ENCODE peak calls at places on chromosome 21, in five cellular contexts. N is SK-N-SH, R is K562, X is HCT116, P is HepG2. T is an unnamed sample.

GRCh38 chr21:43333301-43334062 is 93.4 kb downstream of the SIK1 start:
- DNase-seq in N (no peak), R (no peak), X (no peak), P (peak), T (peak)

GRCh38 chr21:42411891-42412635 is 8.4 kb downstream of the UBASH3A start:
- DNase-seq in N (no peak), R (no peak), X (no peak), P (no peak), T (no peak)

GRCh38 chr21:42337830-42338729 is 12.7 kb downstream of the TFF2 start:
- DNase-seq in N (peak), R (peak), X (no peak), P (peak), T (peak)

GRCh38 chr21:32334980-32335471 is 36.4 kb downstream of the MRAP start:
- DNase-seq in N (no peak), R (no peak), X (no peak), P (no peak), T (no peak)

GRCh38 chr21:41247561-41247968 is 69.0 kb upstream of the FAM3B start:
- DNase-seq in N (no peak), R (peak), X (no peak), P (peak), T (no peak)

GRCh38 chr21:29240136-29240535 is 58.6 kb upstream of the BACH1 start:
- DNase-seq in N (no peak), R (no peak), X (no peak), P (no peak), T (no peak)

GRCh38 chr21:41677671-41678015 is 89.2 kb downstream of the RIPK4 start:
- DNase-seq in N (no peak), R (no peak), X (no peak), P (no peak), T (no peak)

GRCh38 chr21:32383812-32384211 is 9.0 kb downstream of the URB1 start:
- DNase-seq in N (no peak), R (no peak), X (no peak), P (peak), T (peak)

GRCh38 chr21:20010691-20011200 is 987.5 kb upstream of the NCAM2 start:
- DNase-seq in N (no peak), R (no peak), X (no peak), P (no peak), T (no peak)

GRCh38 chr21:43861716-43862115 is 3.3 kb upstream of the AGPAT3 start:
- DNase-seq in N (no peak), R (no peak), X (no peak), P (no peak), T (no peak)

GRCh38 chr21:26041441-26042180 is 129.0 kb downstream of the APP start:
- DNase-seq in N (peak), R (no peak), X (no peak), P (no peak), T (no peak)

GRCh38 chr21:36491191-36491916 is 11.4 kb upstream of the CLDN14 start:
- DNase-seq in N (no peak), R (no peak), X (no peak), P (no peak), T (no peak)

GRCh38 chr21:26849428-26850115 is 4.4 kb upstream of the ADAMTS1 start:
- DNase-seq in N (peak), R (peak), X (peak), P (peak), T (peak)

GRCh38 chr21:42124081-42124480 is 53.0 kb downstream of the UMODL1 start:
- DNase-seq in N (no peak), R (no peak), X (no peak), P (no peak), T (no peak)

GRCh38 chr21:41119901-41120300 is 48.1 kb upstream of the BACE2 start:
- DNase-seq in N (no peak), R (no peak), X (no peak), P (no peak), T (no peak)

GRCh38 chr21:45833437-45833836 is 148.1 kb upstream of the COL6A1 start:
- DNase-seq in N (no peak), R (no peak), X (no peak), P (no peak), T (no peak)
- TF ChIP-seq JUND in N (no peak), R (no peak), X (no peak), P (no peak), T (no peak)

GRCh38 chr21:14520535-14520934 is 25.6 kb downstream of the SAMSN1 start:
- DNase-seq in N (no peak), R (no peak), X (no peak), P (no peak), T (no peak)
- TF ChIP-seq JUND in N (no peak), R (no peak), X (no peak), P (no peak), T (no peak)

DNA sequence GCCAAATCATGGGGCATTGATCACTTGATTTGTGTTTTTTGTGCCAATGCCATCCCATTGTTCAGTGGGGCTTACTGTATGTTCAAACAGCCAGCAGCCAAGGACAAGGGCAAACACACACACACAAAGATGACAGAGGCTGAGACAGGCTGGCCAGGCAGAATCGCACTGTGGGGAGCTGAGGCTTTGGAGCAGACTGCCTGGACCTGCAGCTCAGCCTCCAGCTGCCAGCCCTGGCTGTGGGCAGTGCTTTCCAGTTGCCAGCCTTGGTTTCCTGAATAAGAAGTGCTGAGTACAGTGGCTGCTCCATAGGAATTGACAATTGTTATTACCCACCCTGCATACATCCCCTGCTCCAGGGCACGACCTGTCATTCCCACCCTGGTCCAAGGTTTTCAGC is 16.9 kb upstream of the PCP4 start:
- DNase-seq in N (no peak), R (no peak), X (no peak), P (no peak), T (no peak)
- TF ChIP-seq JUND in N (no peak), R (no peak), X (no peak), P (no peak), T (no peak)

GRCh38 chr21:34737115-34737514 is 68.3 kb downstream of the CLIC6 start:
- DNase-seq in N (no peak), R (no peak), X (no peak), P (peak), T (peak)
- TF ChIP-seq JUND in N (no peak), R (no peak), X (no peak), P (no peak), T (peak)

DNA sequence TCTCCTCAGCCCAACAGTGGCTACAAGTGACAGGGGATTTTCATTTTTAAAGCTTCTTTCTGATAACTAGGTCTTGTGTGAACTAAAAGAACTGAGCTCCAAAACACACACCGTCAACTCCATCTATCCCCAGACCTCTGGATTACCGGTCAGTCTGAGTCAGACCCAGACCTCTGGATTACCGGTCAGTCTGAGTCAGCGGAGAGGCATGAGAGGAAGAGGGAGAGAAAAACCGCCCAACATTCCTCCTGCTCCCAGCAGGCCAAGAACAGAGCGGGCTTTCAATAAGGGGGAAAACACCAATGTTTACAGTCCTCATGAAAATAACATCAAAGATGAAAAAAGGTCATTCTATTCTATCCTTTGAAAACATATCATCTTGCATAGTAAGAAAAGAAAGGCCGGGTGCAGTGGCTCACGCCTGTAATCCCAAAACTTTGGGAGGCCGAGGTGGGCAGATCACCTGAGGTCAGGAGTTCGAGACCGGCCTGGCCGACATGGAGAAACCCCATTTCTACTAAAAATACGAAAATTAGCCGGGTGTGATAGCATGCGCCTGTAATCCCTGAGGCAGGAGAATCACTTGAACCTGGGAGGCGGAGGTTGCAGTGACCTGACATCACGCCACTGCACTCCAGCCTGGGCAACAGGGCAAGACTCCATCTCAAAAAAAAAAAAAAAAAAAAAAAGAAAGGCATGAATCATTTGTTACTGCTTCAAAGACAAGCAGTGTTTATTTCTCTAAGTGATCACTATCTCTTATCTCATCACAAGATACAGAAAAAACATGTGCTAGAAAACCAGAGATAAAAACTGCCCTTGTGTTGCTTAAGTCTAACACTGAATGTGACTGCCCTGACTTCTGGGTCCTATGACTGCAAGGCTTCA is 3.4 kb downstream of the PTTG1IP start:
- DNase-seq in N (no peak), R (peak), X (peak), P (peak), T (peak)
- TF ChIP-seq JUND in N (peak), R (peak), X (no peak), P (peak), T (peak)

GRCh38 chr21:37502947-37503346 is 136.4 kb downstream of the DYRK1A start:
- DNase-seq in N (no peak), R (no peak), X (no peak), P (no peak), T (no peak)

GRCh38 chr21:37498664-37499063 is 132.1 kb downstream of the DYRK1A start:
- DNase-seq in N (no peak), R (no peak), X (no peak), P (no peak), T (no peak)

GRCh38 chr21:37496972-37497371 is 130.4 kb downstream of the DYRK1A start:
- DNase-seq in N (no peak), R (no peak), X (no peak), P (no peak), T (no peak)
- TF ChIP-seq JUND in N (no peak), R (no peak), X (no peak), P (no peak), T (no peak)

GRCh38 chr21:45805321-45805720 is 161.8 kb downstream of the PCBP3 start:
- DNase-seq in N (no peak), R (no peak), X (no peak), P (no peak), T (no peak)

GRCh38 chr21:45806042-45806441 is 162.5 kb downstream of the PCBP3 start:
- DNase-seq in N (no peak), R (no peak), X (no peak), P (no peak), T (no peak)

GRCh38 chr21:45804809-45805313 is 161.3 kb downstream of the PCBP3 start:
- DNase-seq in N (no peak), R (no peak), X (no peak), P (no peak), T (no peak)

GRCh38 chr21:45811136-45811535 is 167.6 kb downstream of the PCBP3 start:
- DNase-seq in N (no peak), R (no peak), X (no peak), P (no peak), T (no peak)

GRCh38 chr21:45809421-45809820 is 165.9 kb downstream of the PCBP3 start:
- DNase-seq in N (no peak), R (no peak), X (no peak), P (no peak), T (no peak)
- TF ChIP-seq JUND in N (no peak), R (no peak), X (no peak), P (no peak), T (no peak)

GRCh38 chr21:14917762-14918161 is 147.0 kb downstream of the NRIP1 start:
- DNase-seq in N (no peak), R (no peak), X (no peak), P (no peak), T (no peak)
- TF ChIP-seq JUND in N (no peak), R (no peak), X (no peak), P (no peak), T (no peak)

DNA sequence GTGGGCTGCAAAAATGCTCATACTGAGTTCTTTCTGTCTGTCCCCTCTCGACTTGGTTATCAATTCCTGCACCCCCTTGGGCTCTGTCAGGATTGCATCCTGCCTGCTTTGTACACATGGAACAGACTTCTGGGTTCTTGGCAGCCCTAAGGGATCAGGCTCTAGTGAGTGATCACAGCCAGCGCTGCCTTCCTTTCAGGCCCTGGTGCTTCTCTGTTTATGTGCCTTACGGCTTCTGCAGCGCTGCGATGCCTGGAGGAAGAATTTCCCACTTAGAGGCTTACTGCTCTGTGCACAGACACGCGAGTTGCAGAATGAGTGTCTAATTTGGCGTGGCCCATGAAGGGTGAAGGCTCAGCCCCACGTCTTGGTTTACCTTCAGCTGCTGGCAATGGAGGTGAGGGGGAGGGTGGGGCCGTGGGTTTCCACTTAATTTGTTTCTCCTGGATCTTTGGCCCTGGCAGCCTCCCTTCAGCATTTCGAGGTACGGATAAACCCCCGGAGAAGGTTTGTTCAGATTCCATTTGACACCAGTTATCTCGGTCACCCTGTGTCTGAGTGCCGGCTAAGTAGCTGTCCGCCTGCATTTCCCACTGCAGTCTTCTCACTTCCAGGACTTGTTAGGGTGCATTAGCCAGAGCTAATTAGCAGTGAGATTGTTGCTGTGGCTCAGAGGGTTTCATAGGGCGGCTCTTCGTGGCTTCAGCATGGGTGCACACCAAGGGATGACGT is 227.3 kb downstream of the DYRK1A start:
- DNase-seq in N (no peak), R (no peak), X (no peak), P (no peak), T (no peak)
- TF ChIP-seq JUND in N (no peak), R (no peak), X (no peak), P (no peak), T (no peak)